ENCODE peak calls at places on chromosomes 5 and 9, in six cellular contexts. F is stimulated activated CD8-positive, alpha-beta memory T cell treated with anti-CD3 and anti-CD28 coated beads, Interleukin-7, amount 100 ng/mL, for 24 hours; Z is GM23248; G is mammary epithelial cell; C is NCI-H146; X is activated CD8-positive, alpha-beta memory T cell treated with anti-CD3 and anti-CD28 coated beads, Interleukin-2, amount 50 U/mL, for 4 hours. L is an unnamed sample.

GRCh38 chr5:84113246-84114118 is 271.2 kb downstream of the EDIL3 start:
- DNase-seq in X (no peak), C (peak), F (no peak), G (no peak), Z (peak), L (no peak)

GRCh38 chr9:76027426-76027825 is 137.0 kb downstream of the PCSK5 start:
- DNase-seq in G (peak), C (no peak), X (no peak), F (no peak), Z (no peak), L (no peak)

GRCh38 chr9:107323836-107324235 is 40.8 kb downstream of the RAD23B start:
- DNase-seq in C (no peak), X (no peak), Z (no peak), F (no peak), G (no peak), L (no peak)

GRCh38 chr5:100643473-100643872 is 108.3 kb downstream of the FAM174A start:
- DNase-seq in G (peak), F (no peak), X (no peak), Z (peak), C (peak), L (no peak)

GRCh38 chr5:15573594-15573993 is 73.6 kb downstream of the FBXL7 start:
- DNase-seq in Z (no peak), G (no peak), F (no peak), X (no peak), C (no peak), L (no peak)

GRCh38 chr5:171714851-171715250 is 70.8 kb upstream of the SMIM23 start:
- DNase-seq in X (no peak), F (no peak), Z (no peak), C (no peak), G (no peak), L (no peak)

GRCh38 chr5:172110921-172111873 is 76.8 kb downstream of the STK10 start:
- DNase-seq in C (no peak), Z (peak), F (peak), G (peak), X (peak), L (no peak)

GRCh38 chr5:125559296-125559695 is 812.9 kb upstream of the ZNF608 start:
- DNase-seq in F (no peak), C (no peak), X (no peak), Z (peak), G (peak), L (peak)

GRCh38 chr9:34578241-34579096 is 11.1 kb downstream of the CNTFR start:
- DNase-seq in F (no peak), C (peak), G (no peak), X (no peak), Z (peak), L (no peak)

GRCh38 chr9:20252778-20253177 is 369.5 kb downstream of the MLLT3 start:
- DNase-seq in C (no peak), Z (no peak), F (no peak), G (no peak), X (no peak), L (no peak)

GRCh38 chr5:67065237-67065636 is 131.4 kb downstream of the CD180 start:
- DNase-seq in Z (no peak), F (no peak), C (peak), X (no peak), G (no peak), L (no peak)

GRCh38 chr5:113162770-113163169 is 186.2 kb downstream of the DCP2 start:
- DNase-seq in F (no peak), Z (peak), X (no peak), G (peak), C (no peak), L (peak)

GRCh38 chr9:15724006-15724405 is 171.2 kb downstream of the CCDC171 start:
- DNase-seq in X (no peak), Z (peak), F (no peak), G (no peak), C (no peak), L (no peak)

GRCh38 chr5:67752357-67752708 is 463.2 kb upstream of the PIK3R1 start:
- DNase-seq in C (no peak), X (no peak), Z (no peak), G (no peak), F (no peak), L (no peak)

GRCh38 chr5:139982157-139982974 is 60.7 kb downstream of the NRG2 start:
- DNase-seq in Z (peak), F (no peak), C (no peak), X (no peak), G (peak), L (no peak)

GRCh38 chr5:14581891-14582796 is 552 bp downstream of the OTULINL start:
- DNase-seq in X (peak), C (peak), G (peak), Z (peak), F (peak), L (no peak)

GRCh38 chr9:88076286-88077070 is 61.8 kb downstream of the SPATA31C2 start:
- DNase-seq in X (no peak), C (peak), Z (peak), G (peak), F (peak), L (peak)

GRCh38 chr5:116442095-116442534 is 132.5 kb downstream of the SEMA6A start:
- DNase-seq in X (no peak), Z (peak), G (peak), F (no peak), C (no peak), L (peak)

GRCh38 chr9:85142461-85143401 is 473.2 kb downstream of the NTRK2 start:
- DNase-seq in G (peak), F (no peak), C (no peak), X (no peak), Z (peak), L (no peak)

GRCh38 chr5:72470817-72471216 is 36.4 kb downstream of the ZNF366 start:
- DNase-seq in Z (peak), G (peak), C (no peak), X (no peak), F (no peak), L (peak)

GRCh38 chr5:90873033-90873517 is 314.5 kb downstream of the ADGRV1 start:
- DNase-seq in X (no peak), Z (no peak), G (no peak), F (no peak), C (no peak), L (no peak)

GRCh38 chr9:23826120-23826629 is at the start of gene ELAVL2:
- DNase-seq in F (peak), Z (peak), X (peak), G (peak), C (peak), L (peak)